ENCODE peak calls at places on chromosomes 4 and X, in ten cellular contexts. B is A549, V is PC-3, W is fibroblast of lung, F is HCT116, N is uterus, G is esophagus squamous epithelium, C is gastrocnemius medialis, L is mammary epithelial cell, S is HFF-Myc. J is an unnamed sample.

GRCh38 chr4:118968006-118968405 is 79.4 kb downstream of the SYNPO2 start:
- DNase-seq in B (no peak), V (peak; percentile 21), W (peak; percentile 93), F (no peak), N (peak; percentile 50), G (peak; percentile 9), C (peak; percentile 87), L (peak; percentile 48), S (peak; percentile 64), J (no peak)

GRCh38 chrX:24761306-24761705 is 67.6 kb downstream of the POLA1 start:
- DNase-seq in B (no peak), V (no peak), W (peak; percentile 75), F (no peak), N (no peak), G (no peak), C (no peak), L (no peak), S (no peak), J (no peak)

GRCh38 chr4:31084806-31085416 is 364.7 kb downstream of the PCDH7 start:
- DNase-seq in B (no peak), V (peak; percentile 18), W (peak; percentile 47), F (peak; percentile 69), N (no peak), G (no peak), C (no peak), L (no peak), S (no peak), J (no peak)

GRCh38 chrX:153761863-153762262 is 2.2 kb upstream of the PLXNB3 start:
- DNase-seq in B (no peak), V (no peak), W (no peak), F (no peak), N (no peak), G (no peak), C (no peak), L (no peak), S (no peak), J (no peak)

GRCh38 chrX:15512401-15512965 is 11.9 kb downstream of the BMX start:
- DNase-seq in B (no peak), V (peak; percentile 67), W (peak; percentile 3), F (no peak), N (no peak), G (no peak), C (no peak), L (peak; percentile 89), S (no peak), J (no peak)

GRCh38 chr4:133058701-133059100 is 90.4 kb upstream of the PCDH10 start:
- DNase-seq in B (no peak), V (no peak), W (peak; percentile 1), F (no peak), N (no peak), G (no peak), C (no peak), L (no peak), S (no peak), J (no peak)

GRCh38 chrX:30990361-30990760 is 81.5 kb downstream of the FTHL17 start:
- DNase-seq in B (no peak), V (peak; percentile 26), W (no peak), F (no peak), N (no peak), G (no peak), C (no peak), L (peak; percentile 7), S (no peak), J (no peak)

GRCh38 chrX:35244088-35244741 is 301.6 kb downstream of the FAM47B start:
- DNase-seq in B (no peak), V (no peak), W (no peak), F (no peak), N (no peak), G (no peak), C (no peak), L (no peak), S (no peak), J (no peak)

GRCh38 chr4:101556845-101557244 is 209.5 kb upstream of the PPP3CA start:
- DNase-seq in B (no peak), V (no peak), W (no peak), F (no peak), N (no peak), G (no peak), C (no peak), L (no peak), S (no peak), J (no peak)

GRCh38 chrX:46989548-46989947 is 77.3 kb downstream of the JADE3 start:
- DNase-seq in B (no peak), V (no peak), W (no peak), F (no peak), N (no peak), G (no peak), C (no peak), L (no peak), S (no peak), J (no peak)

GRCh38 chrX:41234962-41235361 is 99.0 kb upstream of the DDX3X start:
- DNase-seq in B (no peak), V (no peak), W (no peak), F (no peak), N (no peak), G (no peak), C (no peak), L (no peak), S (no peak), J (no peak)

GRCh38 chr4:83252782-83253405 is 31.7 kb downstream of the COQ2 start:
- DNase-seq in B (peak; percentile 35), V (peak; percentile 70), W (peak; percentile 41), F (peak; percentile 54), N (no peak), G (peak; percentile 23), C (peak; percentile 16), L (peak; percentile 43), S (no peak), J (peak; percentile 31)

GRCh38 chrX:134753185-134754008 is 95.1 kb upstream of the PLAC1 start:
- DNase-seq in B (peak; percentile 29), V (peak; percentile 79), W (peak; percentile 36), F (no peak), N (no peak), G (no peak), C (no peak), L (peak; percentile 19), S (peak; percentile 57), J (no peak)

GRCh38 chrX:119374736-119375135 is 24.4 kb upstream of the SLC25A43 start:
- DNase-seq in B (no peak), V (peak; percentile 77), W (peak; percentile 65), F (no peak), N (no peak), G (no peak), C (no peak), L (peak; percentile 29), S (peak; percentile 17), J (no peak)

GRCh38 chrX:130060122-130061069 is 49.9 kb downstream of the ELF4 start:
- DNase-seq in B (peak; percentile 88), V (peak; percentile 86), W (peak; percentile 42), F (peak; percentile 12), N (peak; percentile 82), G (peak; percentile 3), C (peak; percentile 45), L (peak; percentile 67), S (no peak), J (no peak)

GRCh38 chr4:110196206-110196870 is 2.1 kb downstream of the ELOVL6 start:
- DNase-seq in B (peak; percentile 6), V (peak; percentile 30), W (peak; percentile 51), F (no peak), N (peak; percentile 53), G (no peak), C (peak; percentile 3), L (peak; percentile 40), S (peak; percentile 20), J (no peak)

GRCh38 chr4:169583563-169583962 is 28.8 kb downstream of the NEK1 start:
- DNase-seq in B (no peak), V (no peak), W (peak; percentile 13), F (no peak), N (no peak), G (no peak), C (no peak), L (peak; percentile 16), S (peak; percentile 59), J (no peak)

GRCh38 chrX:23364416-23364815 is 29.8 kb downstream of the PTCHD1 start:
- DNase-seq in B (no peak), V (no peak), W (no peak), F (no peak), N (no peak), G (no peak), C (no peak), L (no peak), S (no peak), J (no peak)
- TF ChIP-seq CTCF in B (no peak), V (no peak), W (no peak), F (no peak), N (no peak), G (no peak), C (no peak), L (no peak), S (no peak), J (no peak)

GRCh38 chrX:9532349-9532748 is 67.5 kb downstream of the TBL1X start:
- DNase-seq in B (no peak), V (no peak), W (peak; percentile 43), F (no peak), N (peak; percentile 68), G (no peak), C (no peak), L (no peak), S (no peak), J (no peak)
- H3K4me3 ChIP-seq in B (no peak overlapping the region), V (no peak overlapping the region), W (no peak overlapping the region), F (no peak overlapping the region), N (no peak overlapping the region), G (no peak overlapping the region), C (no peak overlapping the region), L (no peak overlapping the region), S (no peak overlapping the region), J (no peak overlapping the region)

DNA sequence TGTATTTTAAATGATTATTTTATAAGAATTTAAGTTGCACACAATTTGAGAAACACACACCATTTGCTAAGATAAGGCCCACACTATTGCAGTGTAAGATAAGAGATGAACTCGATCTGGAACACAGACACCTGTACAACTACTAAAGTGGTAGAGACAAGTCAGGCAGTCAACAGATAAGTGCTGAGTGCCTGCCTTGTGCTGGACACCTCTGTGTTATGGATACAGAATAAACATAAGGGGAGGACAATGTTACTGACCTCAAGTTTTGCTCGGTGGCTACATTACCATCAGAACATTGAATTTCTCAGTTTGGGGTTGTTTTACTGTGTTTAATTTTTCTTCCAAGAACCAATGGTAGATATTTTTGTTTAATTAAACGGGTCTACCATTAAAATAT is 74.1 kb downstream of the RASGEF1B start:
- DNase-seq in B (no peak), V (no peak), W (no peak), F (no peak), N (no peak), G (no peak), C (no peak), L (no peak), S (no peak), J (no peak)
- TF ChIP-seq CTCF in B (no peak), V (no peak), W (no peak), F (no peak), N (no peak), G (no peak), C (no peak), L (no peak), S (no peak), J (no peak)

DNA sequence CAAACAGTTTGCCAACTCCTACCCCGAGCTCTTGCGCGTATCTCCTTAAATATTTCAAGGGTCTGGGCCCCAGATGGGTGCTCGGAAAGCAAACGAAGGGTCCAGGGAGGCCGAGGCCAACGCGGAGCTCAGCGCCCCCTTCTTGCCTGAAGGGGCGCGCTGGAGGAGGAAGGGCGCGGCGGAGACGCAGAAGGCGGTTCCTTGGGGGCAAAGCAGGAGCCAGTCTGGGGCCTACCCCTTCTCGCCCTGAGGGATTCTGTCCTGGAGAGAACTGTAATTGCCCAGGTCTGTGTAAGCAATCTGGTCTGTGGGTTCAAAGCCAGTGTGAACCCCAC is 4.0 kb upstream of the SFRP2 start:
- DNase-seq in B (no peak), V (no peak), W (no peak), F (no peak), N (no peak), G (no peak), C (no peak), L (no peak), S (no peak), J (no peak)
- H3K4me3 ChIP-seq in B (no peak overlapping the region), V (no peak overlapping the region), W (no peak overlapping the region), F (no peak overlapping the region), N (no peak overlapping the region), G (peak overlapping the region; percentile 47), C (peak overlapping the region; percentile 44), L (no peak overlapping the region), S (no peak overlapping the region), J (no peak overlapping the region)

J was measured in LNCaP clone FGC.